ENCODE peak calls at places on chromosomes 3 and 15, in ten cellular contexts. G, U, L, B, M, Q, P, R, F and S are unnamed samples.

GRCh38 chr3:81886081-81886480 is 124.6 kb upstream of the GBE1 start:
- DNase-seq in G (no peak), U (no peak), L (no peak), B (no peak), M (no peak), Q (no peak), P (no peak), R (no peak), F (no peak), S (no peak)

GRCh38 chr3:145427355-145427754 is 733.6 kb downstream of the PLOD2 start:
- DNase-seq in G (no peak), U (no peak), L (no peak), B (no peak), M (no peak), Q (no peak), P (no peak), R (no peak), F (no peak), S (no peak)

GRCh38 chr15:65069179-65069578 is 1.4 kb upstream of the RASL12 start:
- DNase-seq in G (peak), U (peak), L (peak), B (no peak), M (peak), Q (peak), P (peak), R (peak), F (no peak), S (no peak)

GRCh38 chr3:4805662-4806061 is 173.6 kb upstream of the BHLHE40 start:
- DNase-seq in G (no peak), U (no peak), L (no peak), B (no peak), M (no peak), Q (no peak), P (no peak), R (no peak), F (no peak), S (no peak)

GRCh38 chr3:47871389-47871788 is 68.5 kb downstream of the DHX30 start:
- DNase-seq in G (no peak), U (no peak), L (no peak), B (no peak), M (no peak), Q (no peak), P (no peak), R (no peak), F (no peak), S (no peak)

GRCh38 chr3:170746175-170746942 is 123.6 kb downstream of the RPL22L1 start:
- DNase-seq in G (no peak), U (no peak), L (no peak), B (no peak), M (no peak), Q (no peak), P (no peak), R (no peak), F (no peak), S (no peak)

GRCh38 chr15:68578960-68579935 is at the start of gene CORO2B:
- DNase-seq in G (no peak), U (no peak), L (peak), B (peak), M (peak), Q (no peak), P (peak), R (peak), F (peak), S (no peak)

GRCh38 chr15:58161436-58161835 is 23.3 kb downstream of the AQP9 start:
- DNase-seq in G (no peak), U (no peak), L (no peak), B (no peak), M (no peak), Q (no peak), P (no peak), R (no peak), F (no peak), S (no peak)

GRCh38 chr15:67701669-67702068 is 123.6 kb upstream of the SKOR1 start:
- DNase-seq in G (no peak), U (no peak), L (no peak), B (no peak), M (no peak), Q (no peak), P (peak), R (no peak), F (peak), S (no peak)

GRCh38 chr3:129612350-129613204 is 6.1 kb upstream of the PLXND1 start:
- DNase-seq in G (no peak), U (no peak), L (peak), B (no peak), M (peak), Q (no peak), P (no peak), R (no peak), F (no peak), S (no peak)

GRCh38 chr15:81929557-81929956 is 116.3 kb downstream of the MEX3B start:
- DNase-seq in G (no peak), U (no peak), L (no peak), B (no peak), M (no peak), Q (no peak), P (no peak), R (no peak), F (no peak), S (no peak)

GRCh38 chr15:96046620-96047240 is 283.8 kb upstream of the NR2F2 start:
- DNase-seq in G (peak), U (no peak), L (no peak), B (no peak), M (no peak), Q (no peak), P (peak), R (no peak), F (no peak), S (no peak)

GRCh38 chr3:159244927-159245326 is 443.1 kb downstream of the MFSD1 start:
- DNase-seq in G (no peak), U (no peak), L (no peak), B (no peak), M (no peak), Q (no peak), P (no peak), R (no peak), F (no peak), S (no peak)

GRCh38 chr3:42349765-42350594 is 60.4 kb downstream of the LYZL4 start:
- DNase-seq in G (no peak), U (no peak), L (no peak), B (no peak), M (no peak), Q (no peak), P (no peak), R (no peak), F (no peak), S (no peak)

GRCh38 chr15:53193149-53193548 is 403.0 kb upstream of the ONECUT1 start:
- DNase-seq in G (no peak), U (no peak), L (no peak), B (peak), M (no peak), Q (no peak), P (peak), R (no peak), F (no peak), S (no peak)

GRCh38 chr3:414063-414462 is 217.5 kb downstream of the CHL1 start:
- DNase-seq in G (no peak), U (no peak), L (no peak), B (peak), M (no peak), Q (no peak), P (peak), R (no peak), F (no peak), S (no peak)

GRCh38 chr3:85360742-85361387 is 402.1 kb downstream of the CADM2 start:
- DNase-seq in G (no peak), U (peak), L (no peak), B (peak), M (no peak), Q (no peak), P (peak), R (peak), F (peak), S (no peak)

GRCh38 chr3:193701896-193702644 is 109.1 kb downstream of the OPA1 start:
- DNase-seq in G (no peak), U (no peak), L (no peak), B (peak), M (no peak), Q (no peak), P (no peak), R (no peak), F (no peak), S (no peak)

DNA sequence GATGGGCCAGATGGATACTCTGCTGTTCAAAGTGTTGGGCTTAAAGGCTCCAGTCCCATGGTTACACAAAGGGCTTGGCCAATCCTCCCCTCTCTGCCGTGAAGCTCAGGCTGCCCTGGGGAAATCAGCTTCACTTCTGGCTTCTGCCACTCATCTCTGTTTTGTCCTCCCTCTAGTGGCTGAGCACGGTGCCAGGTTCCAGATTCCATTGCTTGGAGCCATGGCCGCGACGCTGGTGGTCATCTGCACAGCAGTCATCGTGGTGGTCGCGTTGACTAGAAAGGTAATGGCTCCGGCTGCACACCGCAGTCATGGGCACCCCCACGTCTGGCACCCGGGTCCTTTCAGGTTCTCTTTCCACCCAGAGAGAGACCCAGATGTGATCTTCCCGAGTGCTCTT is 5.6 kb downstream of the TIGIT start:
- DNase-seq in G (peak), U (no peak), L (no peak), B (peak), M (no peak), Q (no peak), P (peak), R (peak), F (no peak), S (peak)
- TF ChIP-seq CTCF in G (peak), U (no peak), L (peak), B (no peak), M (no peak), Q (no peak), P (peak), R (peak), F (peak), S (peak)

DNA sequence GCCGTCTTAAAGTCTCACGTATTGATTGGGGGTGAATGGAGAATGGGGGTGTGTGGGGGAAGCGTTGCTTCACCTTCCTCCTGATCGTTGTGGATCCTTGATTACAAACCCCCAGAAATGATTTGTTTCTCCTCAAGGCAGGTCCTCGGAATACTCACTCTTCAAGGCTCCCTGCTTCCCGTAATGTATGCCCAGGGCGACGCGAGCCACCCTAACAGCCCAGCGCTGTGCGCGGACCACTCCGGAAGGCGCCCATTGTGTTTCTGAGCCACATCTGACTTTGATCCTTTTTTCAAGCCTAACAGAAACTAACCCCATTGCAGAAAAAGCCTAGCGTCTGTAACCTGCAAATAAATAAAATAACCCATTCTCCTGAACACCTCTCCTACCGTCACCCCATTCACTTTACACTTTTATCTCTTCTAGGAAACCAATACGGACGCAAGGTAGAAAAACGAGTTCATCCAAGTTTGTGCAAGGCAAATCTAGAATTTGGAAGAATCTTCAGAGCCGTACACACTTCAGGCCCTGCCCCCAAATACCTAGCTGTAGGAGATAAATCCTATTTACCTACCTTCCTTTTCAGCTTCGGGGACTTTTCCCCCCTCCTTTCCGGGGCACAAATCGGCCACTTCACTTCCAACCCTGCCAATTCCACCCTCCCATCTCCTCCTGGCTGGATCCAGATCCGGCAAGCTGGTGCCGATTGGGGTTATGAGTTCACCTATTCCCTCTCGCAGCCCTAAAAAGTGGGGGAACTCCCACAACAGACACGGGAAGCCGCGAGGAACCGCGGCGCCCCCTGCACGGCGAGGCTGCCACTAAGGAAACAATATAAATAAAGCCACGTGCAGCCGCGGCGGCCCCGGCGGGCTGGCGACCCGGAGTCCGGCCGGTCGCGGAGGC is 1.1 kb downstream of the PRTG start:
- DNase-seq in G (no peak), U (peak), L (no peak), B (peak), M (no peak), Q (no peak), P (peak), R (peak), F (peak), S (no peak)
- TF ChIP-seq CTCF in G (no peak), U (no peak), L (no peak), B (no peak), M (no peak), Q (no peak), P (no peak), R (no peak), F (no peak), S (no peak)

GRCh38 chr15:50116477-50116876 is 2.6 kb downstream of the ATP8B4 start:
- DNase-seq in G (no peak), U (peak), L (no peak), B (peak), M (no peak), Q (no peak), P (peak), R (no peak), F (peak), S (no peak)
- TF ChIP-seq CTCF in G (peak), U (peak), L (no peak), B (peak), M (no peak), Q (no peak), P (peak), R (peak), F (peak), S (no peak)

GRCh38 chr3:62154457-62155148 is 218.7 kb downstream of the FEZF2 start:
- DNase-seq in G (no peak), U (no peak), L (no peak), B (no peak), M (no peak), Q (no peak), P (no peak), R (peak), F (no peak), S (no peak)

GRCh38 chr3:62153231-62153630 is 220.1 kb downstream of the FEZF2 start:
- DNase-seq in G (no peak), U (no peak), L (no peak), B (no peak), M (no peak), Q (no peak), P (no peak), R (no peak), F (no peak), S (no peak)

GRCh38 chr3:62151591-62151990 is 221.8 kb downstream of the FEZF2 start:
- DNase-seq in G (no peak), U (no peak), L (no peak), B (no peak), M (no peak), Q (no peak), P (no peak), R (no peak), F (no peak), S (no peak)

GRCh38 chr3:62149539-62149938 is 223.8 kb downstream of the FEZF2 start:
- DNase-seq in G (no peak), U (no peak), L (no peak), B (no peak), M (no peak), Q (no peak), P (no peak), R (no peak), F (no peak), S (no peak)

GRCh38 chr3:62149962-62150361 is 223.4 kb downstream of the FEZF2 start:
- DNase-seq in G (peak), U (no peak), L (no peak), B (no peak), M (no peak), Q (no peak), P (peak), R (no peak), F (peak), S (no peak)
- TF ChIP-seq CTCF in G (no peak), U (no peak), L (no peak), B (no peak), M (no peak), Q (no peak), P (no peak), R (no peak), F (no peak), S (no peak)

GRCh38 chr3:189334064-189334920 is 162.5 kb downstream of the TPRG1 start:
- DNase-seq in G (no peak), U (no peak), L (no peak), B (no peak), M (no peak), Q (no peak), P (no peak), R (no peak), F (no peak), S (no peak)

GRCh38 chr3:189339996-189340395 is 168.2 kb downstream of the TPRG1 start:
- DNase-seq in G (no peak), U (no peak), L (no peak), B (no peak), M (no peak), Q (no peak), P (no peak), R (no peak), F (no peak), S (no peak)

GRCh38 chr3:189340680-189341460 is 169.1 kb downstream of the TPRG1 start:
- DNase-seq in G (no peak), U (peak), L (no peak), B (no peak), M (no peak), Q (no peak), P (no peak), R (no peak), F (peak), S (no peak)

GRCh38 chr3:189338366-189338765 is 166.6 kb downstream of the TPRG1 start:
- DNase-seq in G (no peak), U (no peak), L (no peak), B (no peak), M (no peak), Q (no peak), P (no peak), R (no peak), F (no peak), S (no peak)

GRCh38 chr3:189337672-189338071 is 165.9 kb downstream of the TPRG1 start:
- DNase-seq in G (no peak), U (no peak), L (no peak), B (no peak), M (no peak), Q (no peak), P (no peak), R (no peak), F (no peak), S (no peak)
- TF ChIP-seq CTCF in G (no peak), U (no peak), L (no peak), B (no peak), M (no peak), Q (no peak), P (no peak), R (no peak), F (no peak), S (no peak)

GRCh38 chr15:84143753-84144314 is 91.7 kb upstream of the GOLGA6L4 start:
- DNase-seq in G (no peak), U (no peak), L (no peak), B (peak), M (no peak), Q (no peak), P (no peak), R (no peak), F (no peak), S (no peak)

GRCh38 chr15:84142888-84143337 is 92.7 kb upstream of the GOLGA6L4 start:
- DNase-seq in G (peak), U (peak), L (peak), B (peak), M (peak), Q (peak), P (peak), R (peak), F (peak), S (peak)
- TF ChIP-seq CTCF in G (peak), U (peak), L (peak), B (peak), M (peak), Q (peak), P (peak), R (peak), F (peak), S (peak)